ENCODE peak calls at places on chromosome 6, in six cellular contexts. O is IMR-90, X is adrenal gland, T is heart right ventricle, K is upper lobe of left lung, B is stomach. H is an unnamed sample.

GRCh38 chr6:55528624-55529023 is 50.4 kb downstream of the HMGCLL1 start:
- DNase-seq in O (peak; percentile 37), X (no peak), T (no peak), K (no peak), B (no peak), H (peak; percentile 79)

GRCh38 chr6:118146584-118146983 is 239.5 kb downstream of the SLC35F1 start:
- DNase-seq in O (no peak), X (no peak), T (no peak), K (no peak), B (no peak), H (peak; percentile 31)

GRCh38 chr6:163392533-163392932 is 22.0 kb upstream of the QKI start:
- DNase-seq in O (peak; percentile 33), X (peak; percentile 63), T (no peak), K (no peak), B (peak; percentile 55), H (peak; percentile 98)

GRCh38 chr6:149332602-149333311 is 15.2 kb downstream of the TAB2 start:
- DNase-seq in O (no peak), X (no peak), T (no peak), K (no peak), B (no peak), H (no peak)

GRCh38 chr6:35494161-35494563 is 2.7 kb downstream of the TEAD3 start:
- DNase-seq in O (peak; percentile 44), X (no peak), T (no peak), K (no peak), B (no peak), H (no peak)

GRCh38 chr6:149078383-149078782 is 239.1 kb upstream of the TAB2 start:
- DNase-seq in O (no peak), X (no peak), T (no peak), K (no peak), B (no peak), H (no peak)

GRCh38 chr6:75402296-75402695 is 91.3 kb downstream of the FILIP1 start:
- DNase-seq in O (peak; percentile 86), X (peak; percentile 2), T (peak; percentile 15), K (no peak), B (no peak), H (peak; percentile 51)

GRCh38 chr6:18359237-18359885 is 27.8 kb upstream of the RNF144B start:
- DNase-seq in O (no peak), X (no peak), T (no peak), K (no peak), B (no peak), H (no peak)

GRCh38 chr6:75926293-75927168 is 145.9 kb downstream of the IMPG1 start:
- DNase-seq in O (no peak), X (no peak), T (no peak), K (no peak), B (no peak), H (no peak)

GRCh38 chr6:167408235-167408869 is 83.5 kb downstream of the TTLL2 start:
- DNase-seq in O (no peak), X (no peak), T (no peak), K (no peak), B (no peak), H (no peak)

GRCh38 chr6:50381106-50381415 is 331.3 kb upstream of the DEFB112 start:
- DNase-seq in O (no peak), X (peak; percentile 3), T (no peak), K (no peak), B (no peak), H (no peak)

DNA sequence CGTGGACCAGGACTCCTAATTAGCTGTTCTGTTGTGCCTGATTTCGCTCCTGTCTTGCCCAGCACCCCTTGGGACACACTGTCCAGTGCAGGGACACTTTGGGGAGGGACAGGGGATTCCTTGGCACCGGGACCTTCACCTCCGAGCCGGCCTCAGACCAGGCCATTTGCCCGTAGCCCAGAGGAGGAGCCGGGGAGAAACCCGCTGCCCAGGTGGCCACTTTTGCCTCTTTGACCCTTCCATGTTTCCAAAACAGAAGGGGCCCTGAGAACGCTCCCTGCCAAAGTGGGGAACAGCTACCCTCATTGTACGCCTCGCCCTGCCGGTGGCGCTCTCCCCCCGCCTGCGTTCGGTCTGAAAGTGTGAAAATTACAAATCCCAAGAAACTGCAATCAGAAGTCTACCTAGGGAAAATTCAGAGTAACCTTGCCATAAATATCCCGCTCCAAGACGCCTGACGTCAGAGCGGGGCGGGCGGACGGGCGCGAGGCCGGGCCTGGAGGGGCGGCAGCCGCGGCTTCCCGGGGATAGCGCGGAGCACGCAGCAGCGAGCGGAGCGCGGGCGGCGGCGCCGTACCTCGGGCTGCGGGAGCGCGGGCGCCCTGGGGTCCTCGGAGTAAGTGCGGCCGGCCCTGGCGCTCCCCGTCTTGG is at the start of gene DAAM2:
- DNase-seq in O (peak; percentile 41), X (peak; percentile 59), T (peak; percentile 77), K (peak; percentile 94), B (peak; percentile 64), H (no peak)
- H3K4me3 ChIP-seq in O (peak within 1 kb of the TSS; percentile 49), X (peak within 1 kb of the TSS; percentile 19), T (peak within 1 kb of the TSS; percentile 64), K (peak within 1 kb of the TSS; percentile 55), B (peak within 1 kb of the TSS; percentile 68), H (no peak within 1 kb of the TSS)

GRCh38 chr6:144285798-144286502 is 815 bp downstream of the UTRN start:
- DNase-seq in O (peak; percentile 30), X (peak; percentile 82), T (peak; percentile 85), K (peak; percentile 94), B (peak; percentile 74), H (peak; percentile 12)
- TF ChIP-seq CTCF in O (no peak), X (no peak), T (no peak), K (no peak), B (no peak), H (no peak)

DNA sequence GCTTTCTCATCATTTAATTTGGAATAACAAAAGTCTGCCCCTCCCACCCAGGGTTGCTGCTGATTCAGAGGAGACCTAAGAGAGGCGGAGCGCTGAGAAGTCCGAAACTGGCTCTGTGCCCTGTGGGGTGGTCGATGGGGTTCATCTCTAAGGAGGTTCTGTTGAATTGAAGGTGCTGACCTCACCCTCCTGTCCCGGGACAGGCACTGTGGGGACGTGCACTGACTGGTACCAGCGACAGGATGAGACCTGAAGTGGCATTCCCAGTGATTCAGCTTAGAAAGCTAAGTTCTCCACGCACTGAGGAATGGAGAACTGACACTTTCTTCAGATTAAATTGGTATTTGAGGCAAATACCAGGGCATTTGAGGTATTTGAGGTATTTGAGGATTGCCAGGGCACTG is 1.3 kb downstream of the GUCA1B start:
- DNase-seq in O (no peak), X (peak; percentile 3), T (no peak), K (no peak), B (no peak), H (peak; percentile 76)
- H3K4me3 ChIP-seq in O (no peak overlapping the region), X (no peak overlapping the region), T (no peak overlapping the region), K (no peak overlapping the region), B (no peak overlapping the region), H (no peak overlapping the region)

GRCh38 chr6:107360476-107360875 is 98.9 kb downstream of the PDSS2 start:
- DNase-seq in O (peak; percentile 46), X (no peak), T (no peak), K (no peak), B (no peak), H (no peak)

GRCh38 chr6:107357842-107358241 is 101.5 kb downstream of the PDSS2 start:
- DNase-seq in O (no peak), X (no peak), T (no peak), K (no peak), B (no peak), H (no peak)

GRCh38 chr6:107362271-107362604 is 97.1 kb downstream of the PDSS2 start:
- DNase-seq in O (no peak), X (no peak), T (no peak), K (no peak), B (no peak), H (no peak)

GRCh38 chr6:107361568-107362270 is 97.6 kb downstream of the PDSS2 start:
- DNase-seq in O (peak; percentile 82), X (no peak), T (no peak), K (no peak), B (no peak), H (no peak)
- TF ChIP-seq CTCF in O (no peak), X (no peak), T (no peak), K (no peak), B (no peak), H (no peak)

GRCh38 chr6:33571637-33572316 is 8.3 kb downstream of the BAK1 start:
- DNase-seq in O (no peak), X (no peak), T (no peak), K (no peak), B (no peak), H (no peak)
- H3K4me3 ChIP-seq in O (peak overlapping the region; percentile 54), X (no peak overlapping the region), T (peak overlapping the region; percentile 59), K (peak overlapping the region; percentile 66), B (peak overlapping the region; percentile 54), H (peak overlapping the region; percentile 64)

DNA sequence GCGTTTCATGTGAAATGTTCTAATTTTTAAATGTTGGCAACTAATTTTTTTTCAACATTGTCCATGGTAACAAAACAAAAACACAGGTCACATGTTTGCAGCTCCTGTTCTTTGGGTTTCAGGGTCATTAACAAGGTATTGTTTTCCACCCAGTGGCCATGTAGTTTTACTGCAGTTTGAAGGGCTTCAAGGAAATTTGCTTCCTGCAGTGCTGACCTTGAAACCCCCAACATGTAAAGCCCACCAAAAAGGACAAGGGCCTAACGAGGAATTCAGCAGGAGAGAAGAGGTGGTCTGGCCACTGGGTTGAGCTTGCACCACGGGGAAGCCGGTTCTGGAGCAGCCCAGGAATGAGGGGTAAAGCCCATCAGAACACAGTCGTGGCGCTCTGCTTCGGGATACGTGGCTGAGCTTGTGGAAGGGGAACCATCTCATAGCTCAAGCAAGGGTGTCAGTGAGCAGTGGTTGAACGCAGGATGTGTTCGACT is 13.9 kb upstream of the KLHL31 start:
- DNase-seq in O (peak; percentile 46), X (no peak), T (no peak), K (no peak), B (no peak), H (peak; percentile 65)
- TF ChIP-seq CTCF in O (peak; percentile 46), X (peak; percentile 44), T (peak; percentile 46), K (no peak), B (peak; percentile 20), H (peak; percentile 53)

DNA sequence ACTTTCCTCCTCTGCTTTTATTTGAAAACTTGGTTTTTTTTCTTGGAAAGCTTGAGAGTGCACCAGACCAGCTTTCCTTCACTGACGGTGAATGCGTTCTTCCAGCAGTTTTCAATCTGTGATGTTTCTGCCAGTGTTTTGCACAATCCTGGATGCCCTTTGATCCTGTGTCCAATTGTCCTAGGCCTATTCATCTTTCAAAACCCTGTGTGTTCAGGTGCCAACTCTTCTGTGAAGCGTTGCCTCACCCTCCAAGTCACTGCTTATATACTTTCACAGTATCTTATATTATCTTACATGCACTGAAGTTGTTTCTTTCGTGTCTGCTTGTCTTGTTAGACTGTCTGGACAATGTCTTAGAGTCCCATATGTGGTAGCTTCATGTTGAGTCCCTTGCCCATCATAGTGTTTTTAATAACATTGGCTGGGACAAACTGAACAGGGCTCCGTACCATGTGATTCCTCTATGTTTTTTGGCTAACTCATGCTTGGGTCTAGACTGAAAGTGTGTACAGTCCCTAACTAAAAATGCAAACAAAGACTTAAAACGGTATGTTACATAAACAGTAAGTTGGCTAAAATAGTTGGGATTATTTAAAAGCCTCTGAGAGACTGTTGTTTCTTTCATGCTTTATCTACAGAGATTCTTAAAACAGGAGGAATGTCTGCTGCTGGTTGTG is 2.0 kb downstream of the RNF217 start:
- DNase-seq in O (peak; percentile 65), X (peak; percentile 72), T (no peak), K (no peak), B (no peak), H (peak; percentile 22)
- H3K4me3 ChIP-seq in O (peak overlapping the region; percentile 83), X (no peak overlapping the region), T (peak overlapping the region; percentile 79), K (peak overlapping the region; percentile 91), B (peak overlapping the region; percentile 83), H (peak overlapping the region; percentile 65)